ENCODE peak calls at places on chromosomes 5 and 9, in eight cellular contexts. R is kidney, W is Peyer's patch, G is fibroblast of pulmonary artery, C is omental fat pad, E is AG10803, M is chondrocyte, Q is stomach. P is an unnamed sample.
A peak's percentile ranks its signal among the peaks of the same experiment; 100 is the strongest.

GRCh38 chr9:22469928-22470544 is 23.4 kb downstream of the DMRTA1 start:
- DNase-seq in C (no peak), Q (no peak), R (no peak), W (no peak), G (peak; percentile 39), E (peak; percentile 33), M (no peak), P (peak; percentile 28)

GRCh38 chr5:79261907-79262306 is 26.0 kb downstream of the JMY start:
- DNase-seq in C (no peak), M (no peak), G (no peak), E (no peak), W (no peak), Q (no peak), R (no peak), P (peak; percentile 8)

GRCh38 chr5:136781464-136781863 is 416.1 kb upstream of the TRPC7 start:
- DNase-seq in G (peak; percentile 36), E (peak; percentile 69), W (no peak), R (no peak), C (no peak), M (no peak), Q (no peak), P (no peak)

GRCh38 chr5:893711-894110 is 1.0 kb downstream of the TRIP13 start:
- DNase-seq in Q (no peak), C (no peak), G (no peak), W (peak; percentile 36), E (no peak), R (no peak), M (peak; percentile 39), P (no peak)

GRCh38 chr5:76372320-76373054 is 30.6 kb upstream of the IQGAP2 start:
- DNase-seq in W (no peak), E (peak; percentile 83), M (no peak), Q (no peak), R (no peak), G (peak; percentile 78), C (no peak), P (no peak)

GRCh38 chr5:180180198-180180820 is 28.7 kb downstream of the RASGEF1C start:
- DNase-seq in C (no peak), G (no peak), E (no peak), M (no peak), R (no peak), W (no peak), Q (no peak), P (no peak)

GRCh38 chr5:106142131-106142530 is 1528.6 kb downstream of the EFNA5 start:
- DNase-seq in E (no peak), W (no peak), G (no peak), R (no peak), M (no peak), Q (no peak), C (no peak), P (no peak)

GRCh38 chr5:133688386-133688785 is 76.0 kb upstream of the FSTL4 start:
- DNase-seq in W (no peak), E (no peak), Q (no peak), G (no peak), M (no peak), C (no peak), R (no peak), P (no peak)

GRCh38 chr9:20945269-20945668 is 86.2 kb downstream of the HACD4 start:
- DNase-seq in Q (no peak), W (no peak), E (no peak), R (no peak), M (no peak), C (no peak), G (no peak), P (no peak)

GRCh38 chr5:135107986-135108385 is 74.0 kb upstream of the PITX1 start:
- DNase-seq in M (no peak), C (no peak), W (peak; percentile 25), R (no peak), G (no peak), Q (no peak), E (no peak), P (no peak)

GRCh38 chr5:148740966-148741742 is 85.3 kb upstream of the ADRB2 start:
- DNase-seq in R (peak; percentile 68), Q (no peak), M (no peak), C (no peak), G (peak; percentile 85), E (peak; percentile 80), W (no peak), P (no peak)

GRCh38 chr9:100216178-100216787 is 117.2 kb downstream of the INVS start:
- DNase-seq in G (peak; percentile 77), M (no peak), E (peak; percentile 42), W (no peak), Q (peak; percentile 66), C (peak; percentile 41), R (no peak), P (peak; percentile 81)

GRCh38 chr5:135242021-135242480 is 157.0 kb downstream of the MACROH2A1 start:
- DNase-seq in E (peak; percentile 82), C (no peak), W (peak; percentile 29), G (peak; percentile 47), M (no peak), Q (peak; percentile 5), R (peak; percentile 18), P (no peak)

GRCh38 chr9:113302792-113303418 is at the start of gene RNF183:
- DNase-seq in G (no peak), R (no peak), Q (peak; percentile 65), E (no peak), M (no peak), C (no peak), W (no peak), P (no peak)

GRCh38 chr9:75197521-75197920 is 109.2 kb downstream of the OSTF1 start:
- DNase-seq in E (peak; percentile 17), R (no peak), G (peak; percentile 35), W (no peak), C (no peak), Q (no peak), M (no peak), P (no peak)

GRCh38 chr5:107217721-107218130 is 453.0 kb downstream of the EFNA5 start:
- DNase-seq in R (peak; percentile 60), W (no peak), M (no peak), E (no peak), Q (no peak), G (no peak), C (no peak), P (no peak)

GRCh38 chr5:107219993-107220392 is 450.7 kb downstream of the EFNA5 start:
- DNase-seq in C (no peak), M (no peak), W (no peak), Q (no peak), G (no peak), R (no peak), E (no peak), P (no peak)

GRCh38 chr5:107215581-107215980 is 455.2 kb downstream of the EFNA5 start:
- DNase-seq in W (no peak), E (no peak), C (no peak), G (peak; percentile 2), R (no peak), M (no peak), Q (no peak), P (no peak)

GRCh38 chr5:107218457-107219193 is 452.1 kb downstream of the EFNA5 start:
- DNase-seq in M (no peak), Q (no peak), W (no peak), C (no peak), G (peak; percentile 80), E (peak; percentile 24), R (no peak), P (no peak)

GRCh38 chr5:107216587-107216986 is 454.1 kb downstream of the EFNA5 start:
- DNase-seq in R (no peak), M (no peak), G (no peak), C (no peak), Q (no peak), W (no peak), E (no peak), P (no peak)
- TF ChIP-seq CTCF in R (no peak), M (no peak), G (no peak), C (no peak), Q (no peak), W (no peak), E (no peak), P (no peak)

DNA sequence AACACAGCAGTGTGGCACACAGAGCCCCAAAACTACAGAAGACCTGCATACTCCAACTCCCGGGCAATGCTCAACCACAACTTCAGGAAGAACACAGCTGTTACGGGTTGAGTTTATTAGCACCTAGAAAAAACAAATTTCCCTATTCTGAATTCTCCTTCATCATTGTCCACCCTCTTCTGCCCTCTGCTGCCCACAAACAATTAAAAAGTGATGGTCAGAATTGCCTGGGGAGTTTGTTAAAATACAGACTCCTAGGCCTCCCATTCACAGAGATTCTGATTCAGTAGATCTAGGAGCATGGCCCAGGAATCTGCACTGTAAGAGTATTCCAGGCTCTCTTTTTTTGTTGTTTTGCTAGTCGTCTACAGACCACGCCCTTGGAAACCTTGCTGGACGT is 310.6 kb downstream of the NDUFS4 start:
- DNase-seq in R (no peak), C (no peak), Q (no peak), W (no peak), G (peak; percentile 40), M (no peak), E (no peak), P (no peak)
- TF ChIP-seq CTCF in R (no peak), C (no peak), Q (no peak), W (no peak), G (peak; percentile 30), M (peak; percentile 44), E (peak; percentile 16), P (no peak)

GRCh38 chr5:119945696-119946095 is 316.3 kb downstream of the FAM170A start:
- DNase-seq in R (no peak), E (peak; percentile 51), C (no peak), Q (no peak), M (no peak), W (no peak), G (no peak), P (no peak)

DNA sequence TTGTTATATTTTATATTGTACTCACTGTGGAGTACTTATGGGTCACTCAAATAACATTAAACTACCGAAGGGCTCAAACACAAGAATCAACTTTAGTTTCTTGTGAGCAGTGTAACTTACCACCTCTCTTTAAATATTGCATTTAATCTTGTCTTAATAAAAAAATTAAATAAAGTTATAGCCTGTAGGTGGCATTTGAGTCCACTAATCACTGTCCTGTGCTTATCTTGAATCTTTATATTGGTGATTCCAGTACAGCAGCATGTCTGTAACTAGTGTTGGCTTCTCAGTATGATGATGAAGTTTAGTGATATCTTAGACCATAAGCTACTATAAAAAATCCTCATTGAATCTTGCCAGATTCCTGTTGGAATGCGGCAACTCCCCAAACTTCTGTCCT is 313.8 kb downstream of the FAM170A start:
- DNase-seq in G (peak; percentile 37), M (no peak), W (no peak), Q (no peak), E (peak; percentile 43), R (no peak), C (no peak), P (no peak)
- TF ChIP-seq CTCF in G (no peak), M (peak; percentile 76), W (no peak), Q (no peak), E (peak; percentile 44), R (no peak), C (no peak), P (no peak)

DNA sequence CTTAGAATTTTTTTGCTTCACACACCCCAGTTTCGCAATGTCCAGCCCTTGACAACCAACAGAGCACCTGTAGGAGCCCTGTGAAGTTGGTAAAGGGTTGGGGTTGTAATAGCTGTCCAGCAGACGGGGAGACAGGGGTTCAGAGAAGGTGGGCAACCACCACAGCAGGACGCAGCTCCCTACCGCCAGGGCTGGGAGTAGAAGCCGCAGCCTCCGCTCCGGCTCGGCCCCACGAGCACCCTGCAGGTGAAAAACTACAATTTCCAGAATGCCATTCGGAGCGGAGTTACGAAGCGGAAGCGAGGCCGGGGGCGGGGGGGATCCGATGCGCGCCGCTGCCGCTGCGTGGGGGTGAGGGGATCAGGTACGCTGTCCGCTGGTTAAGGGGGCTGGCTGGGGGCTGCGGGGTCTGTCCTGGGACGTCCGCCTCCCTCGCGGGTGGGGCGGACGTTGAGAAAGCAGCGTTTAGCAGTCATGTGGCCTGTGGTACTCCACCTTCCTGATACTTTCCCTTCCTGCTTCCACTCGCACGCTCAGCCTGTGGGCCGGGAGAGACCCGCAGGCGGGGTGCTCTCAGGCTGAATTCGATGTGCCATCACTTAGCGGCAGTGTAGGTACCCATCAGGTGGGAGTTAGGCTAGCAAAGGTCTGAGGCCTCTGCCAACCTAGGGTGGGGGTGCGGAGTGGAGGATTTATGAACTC is at the start of gene TRMT10B:
- DNase-seq in C (no peak), Q (peak; percentile 62), M (no peak), R (peak; percentile 86), W (peak; percentile 78), E (peak; percentile 62), G (peak; percentile 75), P (peak; percentile 88)
- TF ChIP-seq CTCF in C (no peak), Q (no peak), M (peak; percentile 27), R (no peak), W (peak; percentile 7), E (peak; percentile 5), G (no peak), P (no peak)